ENCODE peak calls at places on chromosomes 2 and 18, in five cellular contexts. One of them, this sample, is unnamed.

GRCh38 chr2:202032841-202033316 is 776 bp upstream of the FZD7 start:
- DNase-seq in dermis blood vessel endothelial cell: peak; percentile 15
- DNase-seq in left ventricle myocardium inferior: peak; percentile 54
- DNase-seq in RKO: peak; percentile 77
- DNase-seq in ACHN: peak; percentile 53
- DNase-seq in this sample: no peak

GRCh38 chr2:48851161-48851560 is 95.6 kb upstream of the LHCGR start:
- DNase-seq in dermis blood vessel endothelial cell: no peak
- DNase-seq in left ventricle myocardium inferior: no peak
- DNase-seq in RKO: no peak
- DNase-seq in ACHN: no peak
- DNase-seq in this sample: no peak

GRCh38 chr2:28480403-28481049 is 15.3 kb upstream of the PLB1 start:
- DNase-seq in dermis blood vessel endothelial cell: no peak
- DNase-seq in left ventricle myocardium inferior: no peak
- DNase-seq in RKO: no peak
- DNase-seq in ACHN: no peak
- DNase-seq in this sample: no peak

GRCh38 chr2:48227617-48228344 is 302.2 kb upstream of the STON1 start:
- DNase-seq in dermis blood vessel endothelial cell: no peak
- DNase-seq in left ventricle myocardium inferior: no peak
- DNase-seq in RKO: no peak
- DNase-seq in ACHN: no peak
- DNase-seq in this sample: no peak

GRCh38 chr2:170651603-170652002 is 63.5 kb upstream of the SP5 start:
- DNase-seq in dermis blood vessel endothelial cell: no peak
- DNase-seq in left ventricle myocardium inferior: no peak
- DNase-seq in RKO: no peak
- DNase-seq in ACHN: no peak
- DNase-seq in this sample: no peak

GRCh38 chr2:238380336-238380735 is 46.4 kb upstream of the ASB1 start:
- DNase-seq in dermis blood vessel endothelial cell: no peak
- DNase-seq in left ventricle myocardium inferior: no peak
- DNase-seq in RKO: no peak
- DNase-seq in ACHN: no peak
- DNase-seq in this sample: no peak

GRCh38 chr2:73263540-73264331 is 20.5 kb downstream of the FBXO41 start:
- DNase-seq in dermis blood vessel endothelial cell: no peak
- DNase-seq in left ventricle myocardium inferior: no peak
- DNase-seq in RKO: no peak
- DNase-seq in ACHN: no peak
- DNase-seq in this sample: no peak

GRCh38 chr18:8948471-8949149 is 153.9 kb upstream of the NDUFV2 start:
- DNase-seq in dermis blood vessel endothelial cell: no peak
- DNase-seq in left ventricle myocardium inferior: no peak
- DNase-seq in RKO: peak; percentile 73
- DNase-seq in ACHN: peak; percentile 85
- DNase-seq in this sample: no peak

GRCh38 chr18:34697891-34698290 is 12.2 kb upstream of the DTNA start:
- DNase-seq in dermis blood vessel endothelial cell: peak; percentile 16
- DNase-seq in left ventricle myocardium inferior: no peak
- DNase-seq in RKO: no peak
- DNase-seq in ACHN: no peak
- DNase-seq in this sample: no peak

GRCh38 chr2:112773510-112773909 is 9.1 kb upstream of the CKAP2L start:
- DNase-seq in dermis blood vessel endothelial cell: no peak
- DNase-seq in left ventricle myocardium inferior: no peak
- DNase-seq in RKO: no peak
- DNase-seq in ACHN: no peak
- DNase-seq in this sample: no peak

GRCh38 chr18:57466745-57467144 is 31.6 kb downstream of the ONECUT2 start:
- DNase-seq in dermis blood vessel endothelial cell: no peak
- DNase-seq in left ventricle myocardium inferior: no peak
- DNase-seq in RKO: no peak
- DNase-seq in ACHN: no peak
- DNase-seq in this sample: no peak

GRCh38 chr2:88658890-88659881 is 31.9 kb upstream of the EIF2AK3 start:
- DNase-seq in dermis blood vessel endothelial cell: peak; percentile 72
- DNase-seq in left ventricle myocardium inferior: peak; percentile 24
- DNase-seq in RKO: no peak
- DNase-seq in ACHN: no peak
- DNase-seq in this sample: no peak

GRCh38 chr2:105517814-105518705 is 119.2 kb upstream of the FHL2 start:
- DNase-seq in dermis blood vessel endothelial cell: no peak
- DNase-seq in left ventricle myocardium inferior: peak; percentile 87
- DNase-seq in RKO: no peak
- DNase-seq in ACHN: peak; percentile 13
- DNase-seq in this sample: no peak

GRCh38 chr2:129757366-129757914 is 222.0 kb upstream of the RAB6C start:
- DNase-seq in dermis blood vessel endothelial cell: no peak
- DNase-seq in left ventricle myocardium inferior: no peak
- DNase-seq in RKO: no peak
- DNase-seq in ACHN: no peak
- DNase-seq in this sample: no peak

GRCh38 chr2:150023044-150023443 is 435.5 kb upstream of the MMADHC start:
- DNase-seq in dermis blood vessel endothelial cell: no peak
- DNase-seq in left ventricle myocardium inferior: no peak
- DNase-seq in RKO: no peak
- DNase-seq in ACHN: no peak
- DNase-seq in this sample: no peak